ENCODE peak calls at places on chromosome 16, in seven cellular contexts. O is CD8-positive, alpha-beta memory T cell; D is CD4-positive, CD25-positive, alpha-beta regulatory T cell; U is ascending aorta; E is AG04450; W is psoas muscle; P is thyroid gland. I is an unnamed sample.

GRCh38 chr16:88681709-88682451 is 4.4 kb downstream of the SNAI3 start:
- DNase-seq in U (peak), O (peak), W (peak), E (no peak), D (peak), P (no peak), I (no peak)

GRCh38 chr16:79810449-79811189 is 210.1 kb upstream of the MAF start:
- DNase-seq in O (no peak), U (no peak), D (no peak), W (no peak), P (no peak), E (no peak), I (no peak)

GRCh38 chr16:27700596-27700995 is 150.7 kb downstream of the KATNIP start:
- DNase-seq in O (no peak), D (no peak), P (peak), E (no peak), U (peak), W (no peak), I (peak)

GRCh38 chr16:56109205-56109604 is 82.1 kb upstream of the GNAO1 start:
- DNase-seq in D (no peak), W (no peak), E (no peak), P (no peak), O (no peak), U (no peak), I (no peak)

GRCh38 chr16:10988164-10988803 is 43.9 kb downstream of the CLEC16A start:
- DNase-seq in P (peak), E (no peak), O (no peak), U (no peak), W (no peak), D (peak), I (no peak)

GRCh38 chr16:75267631-75268264 is 16.3 kb upstream of the BCAR1 start:
- DNase-seq in E (no peak), W (peak), D (no peak), O (no peak), U (peak), P (peak), I (peak)

GRCh38 chr16:79088971-79089370 is 511.6 kb downstream of the MAF start:
- DNase-seq in U (peak), O (no peak), W (no peak), E (no peak), P (no peak), D (no peak), I (no peak)

GRCh38 chr16:4511441-4512082 is 27.0 kb downstream of the CDIP1 start:
- DNase-seq in W (no peak), O (no peak), U (no peak), E (no peak), D (no peak), P (peak), I (peak)

GRCh38 chr16:75929056-75929455 is 202.8 kb upstream of the CPHXL start:
- DNase-seq in U (no peak), D (no peak), W (no peak), E (no peak), O (no peak), P (no peak), I (no peak)

GRCh38 chr16:20181386-20181785 is 107.7 kb upstream of the GPR139 start:
- DNase-seq in D (no peak), P (no peak), W (no peak), E (no peak), U (no peak), O (no peak), I (no peak)

GRCh38 chr16:35598696-35599332 is 2139.4 kb downstream of the TP53TG3F start:
- DNase-seq in W (no peak), O (no peak), U (no peak), P (no peak), E (no peak), D (no peak), I (no peak)

GRCh38 chr16:10039220-10040096 is 142.8 kb downstream of the GRIN2A start:
- DNase-seq in D (no peak), P (peak), E (no peak), O (no peak), U (no peak), W (no peak), I (no peak)

GRCh38 chr16:797120-797420 is 3.5 kb downstream of the GNG13 start:
- DNase-seq in W (no peak), D (no peak), P (no peak), E (no peak), U (no peak), O (no peak), I (no peak)

GRCh38 chr16:27189335-27189972 is 13.9 kb upstream of the KDM8 start:
- DNase-seq in D (no peak), W (no peak), E (no peak), U (no peak), O (no peak), P (no peak), I (no peak)

GRCh38 chr16:27436921-27437650 is 35.1 kb downstream of the IL21R start:
- DNase-seq in P (no peak), D (no peak), O (no peak), E (no peak), U (peak), W (no peak), I (no peak)

GRCh38 chr16:3094289-3095027 is 4.6 kb downstream of the ZSCAN10 start:
- DNase-seq in W (peak), E (no peak), U (no peak), O (peak), P (no peak), D (peak), I (no peak)

GRCh38 chr16:19701091-19701490 is 16.9 kb downstream of the KNOP1 start:
- DNase-seq in U (no peak), E (no peak), W (no peak), O (no peak), P (no peak), D (no peak), I (no peak)

GRCh38 chr16:75471723-75472634 is 7.5 kb upstream of the TMEM170A start:
- DNase-seq in P (peak), O (peak), E (peak), U (peak), W (no peak), D (no peak), I (no peak)

GRCh38 chr16:1178295-1178910 is 25.5 kb downstream of the CACNA1H start:
- DNase-seq in U (no peak), P (no peak), E (no peak), D (no peak), O (no peak), W (no peak), I (no peak)

GRCh38 chr16:21599994-21600773 is 807 bp downstream of the METTL9 start:
- DNase-seq in W (no peak), O (no peak), D (no peak), E (no peak), U (no peak), P (peak), I (no peak)

GRCh38 chr16:11320170-11320569 is 25.1 kb upstream of the RMI2 start:
- DNase-seq in O (no peak), E (no peak), W (no peak), P (no peak), D (no peak), U (no peak), I (no peak)

GRCh38 chr16:66517586-66518263 is 32.2 kb downstream of the TK2 start:
- DNase-seq in P (no peak), W (peak), O (no peak), E (no peak), U (no peak), D (no peak), I (no peak)

GRCh38 chr16:48556913-48557351 is 53.0 kb downstream of the N4BP1 start:
- DNase-seq in E (peak), U (no peak), O (no peak), W (no peak), P (no peak), D (no peak), I (no peak)

GRCh38 chr16:88070989-88071625 is 119.9 kb downstream of the BANP start:
- DNase-seq in E (no peak), U (no peak), D (no peak), P (no peak), O (no peak), W (peak), I (no peak)

GRCh38 chr16:85988723-85989313 is 89.9 kb downstream of the IRF8 start:
- DNase-seq in P (no peak), E (no peak), W (no peak), O (no peak), U (no peak), D (no peak), I (no peak)

GRCh38 chr16:46763147-46763546 is 15.0 kb upstream of the MYLK3 start:
- DNase-seq in P (no peak), W (peak), U (no peak), D (no peak), E (no peak), O (no peak), I (peak)

GRCh38 chr16:69186642-69187386 is at the start of gene SNTB2:
- DNase-seq in O (peak), D (peak), E (peak), W (peak), P (peak), U (peak), I (peak)

GRCh38 chr16:2894231-2894630 is 11.2 kb downstream of the FLYWCH2 start:
- DNase-seq in D (no peak), O (no peak), U (no peak), W (peak), E (no peak), P (no peak), I (no peak)

GRCh38 chr16:29814592-29814991 is 1.4 kb upstream of the PAGR1 start:
- DNase-seq in O (no peak), W (no peak), U (no peak), D (no peak), P (no peak), E (no peak), I (no peak)
- H3K27ac ChIP-seq in O (no peak), W (no peak), U (peak), D (no peak), P (no peak), E (peak), I (peak)

GRCh38 chr16:57514371-57514770 is 22.0 kb downstream of the CCDC102A start:
- DNase-seq in U (no peak), W (no peak), D (no peak), O (no peak), P (no peak), E (no peak), I (no peak)
- H3K27ac ChIP-seq in U (no peak), W (no peak), D (no peak), O (no peak), P (peak), E (no peak), I (no peak)

GRCh38 chr16:54285414-54286066 is 1.0 kb downstream of the IRX3 start:
- DNase-seq in P (peak), W (peak), E (no peak), U (peak), O (no peak), D (no peak), I (no peak)
- H3K27ac ChIP-seq in P (no peak), W (peak), E (no peak), U (no peak), O (no peak), D (no peak), I (no peak)

GRCh38 chr16:70711211-70711978 is 25.5 kb upstream of the MTSS2 start:
- DNase-seq in P (no peak), O (no peak), D (no peak), U (no peak), E (no peak), W (no peak), I (no peak)
- H3K27ac ChIP-seq in P (no peak), O (no peak), D (no peak), U (no peak), E (no peak), W (peak), I (no peak)

DNA sequence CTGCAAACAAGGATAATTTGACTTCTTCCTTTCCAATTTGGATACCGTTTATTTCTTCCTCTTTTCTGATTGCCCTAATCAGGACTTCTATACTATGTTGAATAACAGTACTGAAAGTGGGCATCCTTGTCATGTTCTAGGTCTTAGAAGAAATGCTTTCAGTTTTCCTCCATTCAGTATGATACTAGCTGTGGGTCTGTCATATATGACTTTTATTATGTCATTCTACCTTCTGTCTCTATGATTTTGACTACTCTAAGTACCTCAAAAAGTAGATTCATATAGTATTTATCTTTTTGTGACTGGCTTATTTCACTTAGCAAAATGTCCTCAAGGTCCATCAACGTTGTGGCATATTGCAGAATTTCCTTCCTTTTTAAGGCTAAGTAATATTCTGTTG is 111.5 kb upstream of the RBBP6 start:
- DNase-seq in P (no peak), W (no peak), E (no peak), D (no peak), O (no peak), U (no peak), I (no peak)
- H3K27ac ChIP-seq in P (no peak), W (no peak), E (no peak), D (no peak), O (no peak), U (no peak), I (no peak)

I was measured in substantia nigra.